ENCODE peak calls at places on chromosomes 1 and 21, in six cellular contexts. N is adrenal gland, Y is right lobe of liver, T is bronchial epithelial cell, W is choroid plexus epithelial cell, U is astrocyte of the spinal cord. O is an unnamed sample.

GRCh38 chr1:220680085-220680687 is 10.0 kb upstream of the C1orf115 start:
- DNase-seq in Y (no peak), N (no peak), U (peak), W (peak), T (peak), O (no peak)

GRCh38 chr1:228228601-228229074 is 20.8 kb downstream of the OBSCN start:
- DNase-seq in W (peak), N (no peak), Y (no peak), U (peak), T (peak), O (no peak)

GRCh38 chr1:64745181-64745985 is 508 bp downstream of the RAVER2 start:
- DNase-seq in U (peak), N (peak), T (peak), W (no peak), Y (peak), O (peak)

GRCh38 chr1:65896721-65897120 is 104.0 kb downstream of the PDE4B start:
- DNase-seq in W (peak), N (no peak), U (peak), Y (no peak), T (peak), O (no peak)

GRCh38 chr1:248924696-248925532 is 18.9 kb downstream of the PGBD2 start:
- DNase-seq in N (no peak), U (peak), W (peak), Y (peak), T (peak), O (no peak)

GRCh38 chr1:92975551-92976232 is 14.4 kb upstream of the DIPK1A start:
- DNase-seq in N (no peak), U (no peak), W (no peak), T (no peak), Y (no peak), O (no peak)

GRCh38 chr1:72062584-72062983 is 219.8 kb downstream of the NEGR1 start:
- DNase-seq in U (peak), Y (no peak), N (no peak), T (peak), W (no peak), O (no peak)

GRCh38 chr1:87560961-87561360 is 232.3 kb downstream of the LMO4 start:
- DNase-seq in T (no peak), N (no peak), W (peak), U (no peak), Y (no peak), O (no peak)

GRCh38 chr21:39180429-39181019 is 2.7 kb downstream of the PSMG1 start:
- DNase-seq in U (no peak), W (peak), T (peak), Y (no peak), N (no peak), O (no peak)

GRCh38 chr1:204961765-204962419 is 81.1 kb upstream of the CNTN2 start:
- DNase-seq in U (no peak), W (no peak), N (no peak), Y (no peak), T (no peak), O (no peak)

GRCh38 chr1:30008998-30009657 is 714.3 kb downstream of the MATN1 start:
- DNase-seq in N (no peak), W (no peak), T (peak), U (no peak), Y (peak), O (no peak)

GRCh38 chr1:200558866-200559459 is 61.6 kb downstream of the KIF14 start:
- DNase-seq in N (no peak), T (peak), Y (no peak), W (peak), U (peak), O (no peak)

GRCh38 chr1:198560093-198560638 is 19.7 kb upstream of the ATP6V1G3 start:
- DNase-seq in N (no peak), T (peak), W (peak), U (no peak), Y (peak), O (no peak)

GRCh38 chr1:111197598-111198289 is 2.7 kb downstream of the DENND2D start:
- DNase-seq in W (peak), U (no peak), Y (no peak), N (no peak), T (no peak), O (no peak)
- TF ChIP-seq CTCF in W (peak), U (no peak), Y (no peak), N (peak), T (peak), O (peak)

GRCh38 chr21:26732442-26733221 is 112.6 kb downstream of the ADAMTS1 start:
- DNase-seq in N (peak), Y (peak), U (peak), T (peak), W (peak), O (peak)
- TF ChIP-seq CTCF in N (peak), Y (peak), U (peak), T (peak), W (peak), O (peak)

GRCh38 chr21:27261676-27262075 is 294.8 kb upstream of the ADAMTS5 start:
- DNase-seq in W (peak), T (no peak), Y (no peak), N (no peak), U (no peak), O (no peak)

GRCh38 chr21:27260728-27261127 is 293.8 kb upstream of the ADAMTS5 start:
- DNase-seq in T (no peak), W (no peak), Y (no peak), N (no peak), U (no peak), O (no peak)

GRCh38 chr21:27258222-27258621 is 291.3 kb upstream of the ADAMTS5 start:
- DNase-seq in W (no peak), Y (no peak), T (no peak), N (no peak), U (no peak), O (no peak)

GRCh38 chr21:27258756-27259429 is 292.0 kb upstream of the ADAMTS5 start:
- DNase-seq in Y (no peak), N (no peak), U (no peak), T (no peak), W (no peak), O (no peak)
- TF ChIP-seq CTCF in Y (no peak), N (no peak), U (no peak), T (no peak), W (no peak), O (no peak)

GRCh38 chr1:106749906-106750305 is 306.6 kb upstream of the PRMT6 start:
- DNase-seq in N (no peak), W (no peak), Y (no peak), U (no peak), T (peak), O (no peak)
- TF ChIP-seq CTCF in N (no peak), W (no peak), Y (no peak), U (no peak), T (no peak), O (no peak)

GRCh38 chr1:245687129-245687635 is 532.4 kb downstream of the KIF26B start:
- DNase-seq in U (no peak), W (no peak), T (no peak), N (no peak), Y (no peak), O (no peak)

GRCh38 chr1:245688536-245689453 is 534.0 kb downstream of the KIF26B start:
- DNase-seq in Y (no peak), U (no peak), W (no peak), N (no peak), T (no peak), O (no peak)

GRCh38 chr1:245686446-245687030 is 531.8 kb downstream of the KIF26B start:
- DNase-seq in U (no peak), Y (no peak), N (no peak), W (no peak), T (no peak), O (no peak)

GRCh38 chr1:245686006-245686405 is 531.2 kb downstream of the KIF26B start:
- DNase-seq in Y (no peak), U (no peak), W (no peak), T (no peak), N (no peak), O (no peak)

DNA sequence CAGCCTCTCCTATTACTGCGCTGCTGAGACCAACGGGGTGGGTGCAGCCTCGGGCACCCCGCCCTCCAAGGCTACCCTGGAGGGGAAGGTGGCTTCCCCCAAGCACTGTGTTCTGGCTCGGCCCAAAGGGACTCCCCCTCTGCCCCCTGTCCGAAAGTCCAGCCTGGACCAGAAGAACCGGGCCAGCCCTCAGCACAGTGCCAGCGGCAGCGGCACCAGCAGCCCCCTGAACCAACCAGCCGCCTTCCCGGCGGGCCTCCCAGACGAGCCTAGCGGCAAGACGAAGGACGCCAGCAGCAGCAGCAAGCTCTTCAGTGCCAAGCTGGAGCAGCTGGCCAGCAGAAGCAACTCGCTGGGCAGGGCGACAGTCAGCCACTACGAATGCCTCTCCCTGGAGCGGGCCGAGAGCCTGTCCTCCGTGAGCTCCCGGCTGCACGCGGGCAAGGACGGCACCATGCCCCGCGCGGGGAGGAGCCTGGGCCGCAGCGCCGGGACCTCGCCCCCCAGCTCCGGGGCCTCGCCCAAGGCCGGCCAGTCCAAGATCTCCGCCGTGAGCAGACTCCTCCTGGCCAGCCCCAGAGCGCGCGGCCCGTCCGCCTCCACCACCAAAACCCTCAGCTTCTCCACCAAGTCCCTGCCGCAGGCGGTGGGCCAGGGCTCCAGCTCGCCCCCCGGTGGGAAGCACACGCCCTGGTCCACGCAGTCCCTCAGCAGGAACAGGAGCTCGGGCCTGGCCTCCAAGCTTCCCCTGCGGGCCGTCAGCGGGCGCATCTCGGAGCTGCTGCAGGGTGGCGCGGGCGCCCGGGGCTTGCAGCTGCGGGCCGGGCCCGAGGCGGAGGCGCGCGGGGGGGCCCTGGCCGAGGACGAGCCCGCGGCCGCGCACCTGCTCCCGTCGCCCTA is 533.1 kb downstream of the KIF26B start:
- DNase-seq in W (no peak), U (peak), Y (no peak), T (no peak), N (peak), O (no peak)
- TF ChIP-seq CTCF in W (no peak), U (peak), Y (no peak), T (no peak), N (peak), O (no peak)